ENCODE peak calls at places on chromosomes 16 and 17, in eight cellular contexts. U is iPS DF 19.7; M is bronchial epithelial cell; Z is stomach; I is B cell; B is endodermal cell; O is NK-92 treated with Interleukin-12 subunit alpha and Interleukin-12 subunit beta, amount 100 ng/mL, for 24 hours; E is RWPE1. D is an unnamed sample.

GRCh38 chr16:27313422-27314160 is at the start of gene IL4R:
- DNase-seq in M (peak), B (peak), Z (peak), O (peak), E (peak), U (no peak), I (peak), D (peak)

GRCh38 chr17:10435096-10435495 is 13.3 kb upstream of the MYH8 start:
- DNase-seq in Z (no peak), E (peak), O (no peak), I (no peak), B (no peak), M (no peak), U (no peak), D (no peak)

GRCh38 chr17:61485067-61485775 is 33.0 kb downstream of the TBX4 start:
- DNase-seq in I (no peak), O (no peak), E (no peak), U (no peak), B (peak), M (no peak), Z (peak), D (no peak)

GRCh38 chr17:80763293-80763867 is 218.7 kb downstream of the RPTOR start:
- DNase-seq in I (no peak), M (no peak), U (no peak), O (no peak), B (no peak), Z (no peak), E (no peak), D (no peak)

GRCh38 chr17:49952209-49952911 is 16.6 kb upstream of the DLX4 start:
- DNase-seq in Z (peak), M (peak), I (peak), O (peak), U (no peak), E (peak), B (peak), D (peak)

GRCh38 chr17:76892329-76892728 is 24.1 kb downstream of the MGAT5B start:
- DNase-seq in B (no peak), I (no peak), U (no peak), E (no peak), Z (no peak), O (no peak), M (no peak), D (no peak)

GRCh38 chr17:76623271-76624146 is 20.0 kb downstream of the ST6GALNAC1 start:
- DNase-seq in I (peak), O (peak), U (no peak), Z (peak), B (peak), M (peak), E (peak), D (peak)

GRCh38 chr16:75209944-75210343 is 3.0 kb upstream of the CTRB2 start:
- DNase-seq in Z (no peak), E (no peak), I (no peak), O (no peak), B (no peak), U (no peak), M (no peak), D (no peak)

GRCh38 chr17:67212716-67213417 is 32.1 kb downstream of the HELZ start:
- DNase-seq in B (peak), O (no peak), I (no peak), Z (no peak), E (no peak), U (no peak), M (peak), D (no peak)

GRCh38 chr16:86044241-86044671 is 145.3 kb downstream of the IRF8 start:
- DNase-seq in E (peak), I (peak), M (no peak), Z (peak), O (peak), B (peak), U (peak), D (peak)

GRCh38 chr16:68704232-68704867 is 32.7 kb upstream of the CDH1 start:
- DNase-seq in U (peak), M (peak), I (peak), O (peak), B (peak), E (peak), Z (peak), D (peak)

GRCh38 chr17:78780852-78781338 is 1.2 kb downstream of the CYTH1 start:
- DNase-seq in E (no peak), M (no peak), U (no peak), Z (no peak), O (no peak), B (no peak), I (peak), D (no peak)

GRCh38 chr17:72863511-72864175 is 228.8 kb downstream of the SLC39A11 start:
- DNase-seq in E (no peak), B (peak), M (no peak), Z (no peak), U (no peak), I (no peak), O (no peak), D (no peak)

GRCh38 chr17:71970312-71970711 is 150.5 kb upstream of the SOX9 start:
- DNase-seq in E (peak), B (no peak), Z (no peak), O (no peak), U (no peak), I (no peak), M (peak), D (no peak)

GRCh38 chr17:79011451-79012147 is 2.0 kb upstream of the CANT1 start:
- DNase-seq in B (peak), Z (no peak), I (no peak), M (peak), O (no peak), U (no peak), E (no peak), D (no peak)

GRCh38 chr17:62562656-62563055 is 64.8 kb upstream of the MRC2 start:
- DNase-seq in O (no peak), M (peak), E (no peak), B (no peak), U (no peak), Z (no peak), I (no peak), D (no peak)

GRCh38 chr16:73066321-73066926 is 18.5 kb upstream of the ZFHX3 start:
- DNase-seq in E (no peak), B (peak), I (no peak), O (no peak), Z (no peak), U (no peak), M (no peak), D (no peak)

GRCh38 chr16:6048017-6048416 is 950.4 kb upstream of the EEF2KMT start:
- DNase-seq in U (no peak), I (no peak), B (no peak), Z (no peak), E (no peak), M (no peak), O (no peak), D (no peak)

GRCh38 chr17:40791808-40792436 is 7.8 kb downstream of the KRT28 start:
- DNase-seq in O (no peak), B (no peak), I (no peak), Z (no peak), U (no peak), E (peak), M (peak), D (no peak)

GRCh38 chr17:81200695-81201580 is 21.8 kb downstream of the CEP131 start:
- DNase-seq in U (no peak), O (no peak), M (peak), E (peak), Z (peak), B (peak), I (no peak), D (no peak)

GRCh38 chr16:51151951-51152663 is 1.0 kb upstream of the SALL1 start:
- DNase-seq in U (peak), E (no peak), Z (peak), B (peak), I (no peak), O (no peak), M (no peak), D (peak)

GRCh38 chr17:48544356-48545021 is 420 bp downstream of the HOXB2 start:
- DNase-seq in B (peak), E (no peak), O (peak), Z (peak), M (no peak), U (no peak), I (peak), D (no peak)

GRCh38 chr17:78997231-78997741 is 12.3 kb downstream of the CANT1 start:
- DNase-seq in M (no peak), I (no peak), E (no peak), O (no peak), U (no peak), B (peak), Z (no peak), D (no peak)

GRCh38 chr16:1913327-1914083 is 4.7 kb downstream of the HS3ST6 start:
- DNase-seq in I (no peak), B (no peak), Z (peak), U (no peak), M (peak), E (peak), O (no peak), D (no peak)

GRCh38 chr16:69311533-69312388 is 611 bp downstream of the VPS4A start:
- DNase-seq in O (peak), I (peak), E (peak), B (peak), Z (peak), M (peak), U (no peak), D (peak)